ENCODE peak calls at places on chromosomes 5 and 9, in ten cellular contexts. One of them, this sample, is unnamed.

GRCh38 chr9:32877103-32877502 is 93.8 kb downstream of the TMEM215 start:
- DNase-seq in esophagus squamous epithelium: no peak
- DNase-seq in ovary: no peak
- DNase-seq in tibial nerve: no peak
- DNase-seq in uterus: no peak
- DNase-seq in transverse colon: no peak
- DNase-seq in lower leg skin: no peak
- DNase-seq in gastrocnemius medialis: peak; percentile 45
- DNase-seq in sigmoid colon: no peak
- DNase-seq in HepG2: no peak
- DNase-seq in this sample: no peak

GRCh38 chr5:143206194-143207053 is 197.1 kb downstream of the NR3C1 start:
- DNase-seq in ovary: no peak
- DNase-seq in gastrocnemius medialis: no peak
- DNase-seq in esophagus squamous epithelium: no peak
- DNase-seq in tibial nerve: no peak
- DNase-seq in sigmoid colon: no peak
- DNase-seq in transverse colon: no peak
- DNase-seq in lower leg skin: no peak
- DNase-seq in HepG2: no peak
- DNase-seq in uterus: no peak
- DNase-seq in this sample: no peak

GRCh38 chr9:35864695-35865255 is 5.4 kb downstream of the OR13J1 start:
- DNase-seq in sigmoid colon: no peak
- DNase-seq in uterus: no peak
- DNase-seq in tibial nerve: no peak
- DNase-seq in ovary: no peak
- DNase-seq in esophagus squamous epithelium: no peak
- DNase-seq in transverse colon: no peak
- DNase-seq in lower leg skin: no peak
- DNase-seq in HepG2: no peak
- DNase-seq in gastrocnemius medialis: no peak
- DNase-seq in this sample: no peak

GRCh38 chr9:71806916-71807315 is 38.6 kb upstream of the CEMIP2 start:
- DNase-seq in sigmoid colon: peak; percentile 76
- DNase-seq in transverse colon: peak; percentile 62
- DNase-seq in esophagus squamous epithelium: no peak
- DNase-seq in HepG2: peak; percentile 67
- DNase-seq in gastrocnemius medialis: peak; percentile 63
- DNase-seq in tibial nerve: no peak
- DNase-seq in lower leg skin: peak; percentile 38
- DNase-seq in uterus: peak; percentile 22
- DNase-seq in ovary: no peak
- DNase-seq in this sample: no peak

GRCh38 chr9:124513374-124513994 is 6.3 kb upstream of the NR5A1 start:
- DNase-seq in tibial nerve: no peak
- DNase-seq in sigmoid colon: no peak
- DNase-seq in uterus: no peak
- DNase-seq in transverse colon: no peak
- DNase-seq in lower leg skin: no peak
- DNase-seq in ovary: no peak
- DNase-seq in HepG2: no peak
- DNase-seq in gastrocnemius medialis: no peak
- DNase-seq in esophagus squamous epithelium: no peak
- DNase-seq in this sample: no peak

GRCh38 chr5:14922456-14922855 is 50.9 kb upstream of the ANKH start:
- DNase-seq in tibial nerve: no peak
- DNase-seq in uterus: no peak
- DNase-seq in transverse colon: no peak
- DNase-seq in sigmoid colon: no peak
- DNase-seq in esophagus squamous epithelium: no peak
- DNase-seq in ovary: no peak
- DNase-seq in lower leg skin: no peak
- DNase-seq in gastrocnemius medialis: no peak
- DNase-seq in HepG2: no peak
- DNase-seq in this sample: no peak

GRCh38 chr5:24401767-24402166 is 243.0 kb downstream of the CDH10 start:
- DNase-seq in transverse colon: no peak
- DNase-seq in lower leg skin: no peak
- DNase-seq in uterus: no peak
- DNase-seq in sigmoid colon: no peak
- DNase-seq in ovary: no peak
- DNase-seq in tibial nerve: no peak
- DNase-seq in esophagus squamous epithelium: no peak
- DNase-seq in HepG2: no peak
- DNase-seq in gastrocnemius medialis: no peak
- DNase-seq in this sample: no peak

GRCh38 chr9:111175350-111175749 is 137.1 kb upstream of the LPAR1 start:
- DNase-seq in esophagus squamous epithelium: no peak
- DNase-seq in tibial nerve: no peak
- DNase-seq in HepG2: no peak
- DNase-seq in uterus: no peak
- DNase-seq in gastrocnemius medialis: no peak
- DNase-seq in sigmoid colon: no peak
- DNase-seq in ovary: no peak
- DNase-seq in transverse colon: no peak
- DNase-seq in lower leg skin: no peak
- DNase-seq in this sample: no peak

GRCh38 chr5:78497573-78498533 is 137.4 kb downstream of the SCAMP1 start:
- DNase-seq in sigmoid colon: no peak
- DNase-seq in esophagus squamous epithelium: no peak
- DNase-seq in ovary: no peak
- DNase-seq in uterus: no peak
- DNase-seq in tibial nerve: no peak
- DNase-seq in gastrocnemius medialis: peak; percentile 52
- DNase-seq in lower leg skin: no peak
- DNase-seq in HepG2: no peak
- DNase-seq in transverse colon: no peak
- DNase-seq in this sample: no peak

GRCh38 chr5:43303242-43303641 is 10.0 kb downstream of the HMGCS1 start:
- DNase-seq in lower leg skin: no peak
- DNase-seq in esophagus squamous epithelium: no peak
- DNase-seq in HepG2: no peak
- DNase-seq in sigmoid colon: no peak
- DNase-seq in gastrocnemius medialis: no peak
- DNase-seq in transverse colon: no peak
- DNase-seq in ovary: no peak
- DNase-seq in uterus: no peak
- DNase-seq in tibial nerve: no peak
- DNase-seq in this sample: no peak

GRCh38 chr9:103399535-103399934 is 404.4 kb downstream of the CYLC2 start:
- DNase-seq in lower leg skin: no peak
- DNase-seq in gastrocnemius medialis: no peak
- DNase-seq in esophagus squamous epithelium: no peak
- DNase-seq in transverse colon: no peak
- DNase-seq in uterus: no peak
- DNase-seq in sigmoid colon: no peak
- DNase-seq in ovary: no peak
- DNase-seq in HepG2: no peak
- DNase-seq in tibial nerve: no peak
- DNase-seq in this sample: no peak

GRCh38 chr5:87410941-87411340 is 1.8 kb downstream of the CCNH start:
- DNase-seq in HepG2: no peak
- DNase-seq in gastrocnemius medialis: no peak
- DNase-seq in tibial nerve: no peak
- DNase-seq in ovary: no peak
- DNase-seq in esophagus squamous epithelium: no peak
- DNase-seq in transverse colon: no peak
- DNase-seq in lower leg skin: no peak
- DNase-seq in sigmoid colon: no peak
- DNase-seq in uterus: no peak
- DNase-seq in this sample: no peak

GRCh38 chr9:16385590-16386578 is 484.6 kb downstream of the BNC2 start:
- DNase-seq in uterus: no peak
- DNase-seq in lower leg skin: peak; percentile 57
- DNase-seq in transverse colon: no peak
- DNase-seq in HepG2: no peak
- DNase-seq in esophagus squamous epithelium: no peak
- DNase-seq in tibial nerve: no peak
- DNase-seq in ovary: no peak
- DNase-seq in gastrocnemius medialis: peak; percentile 17
- DNase-seq in sigmoid colon: no peak
- DNase-seq in this sample: no peak

GRCh38 chr9:2879803-2880202 is 35.9 kb upstream of the PUM3 start:
- DNase-seq in transverse colon: no peak
- DNase-seq in lower leg skin: no peak
- DNase-seq in sigmoid colon: no peak
- DNase-seq in tibial nerve: no peak
- DNase-seq in ovary: no peak
- DNase-seq in uterus: no peak
- DNase-seq in HepG2: no peak
- DNase-seq in esophagus squamous epithelium: no peak
- DNase-seq in gastrocnemius medialis: no peak
- DNase-seq in this sample: no peak

DNA sequence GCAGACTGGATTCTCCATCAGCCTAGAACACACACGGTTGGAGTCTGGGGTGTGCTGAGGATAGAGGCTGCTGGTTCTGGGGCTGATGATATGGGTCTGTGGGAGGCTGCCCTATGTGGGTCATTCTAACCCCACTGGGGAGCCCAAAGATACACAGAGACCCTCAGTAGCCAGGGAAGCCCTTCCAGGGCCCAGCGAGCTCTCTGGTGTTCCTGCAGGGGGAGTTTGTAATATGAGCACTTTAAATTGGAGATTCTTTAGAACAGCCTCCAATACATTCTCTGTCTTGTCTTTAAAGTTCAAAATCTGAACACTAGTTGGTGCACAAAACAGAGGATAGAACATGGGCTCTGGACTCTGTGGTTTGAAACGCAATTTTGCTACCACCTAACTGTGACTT is 2.4 kb downstream of the ACTL7A start:
- DNase-seq in HepG2: peak; percentile 29
- DNase-seq in lower leg skin: no peak
- DNase-seq in tibial nerve: no peak
- DNase-seq in uterus: no peak
- DNase-seq in gastrocnemius medialis: no peak
- DNase-seq in esophagus squamous epithelium: no peak
- DNase-seq in sigmoid colon: no peak
- DNase-seq in transverse colon: no peak
- DNase-seq in ovary: no peak
- DNase-seq in this sample: no peak
- TF ChIP-seq CTCF in HepG2: peak; percentile 24
- TF ChIP-seq CTCF in lower leg skin: no peak
- TF ChIP-seq CTCF in tibial nerve: no peak
- TF ChIP-seq CTCF in uterus: no peak
- TF ChIP-seq CTCF in gastrocnemius medialis: no peak
- TF ChIP-seq CTCF in esophagus squamous epithelium: no peak
- TF ChIP-seq CTCF in sigmoid colon: no peak
- TF ChIP-seq CTCF in transverse colon: no peak
- TF ChIP-seq CTCF in ovary: no peak
- TF ChIP-seq CTCF in this sample: no peak

GRCh38 chr5:52827815-52828214 is 40.1 kb downstream of the ITGA1 start:
- DNase-seq in lower leg skin: no peak
- DNase-seq in uterus: no peak
- DNase-seq in gastrocnemius medialis: no peak
- DNase-seq in ovary: no peak
- DNase-seq in sigmoid colon: no peak
- DNase-seq in transverse colon: no peak
- DNase-seq in tibial nerve: no peak
- DNase-seq in HepG2: no peak
- DNase-seq in esophagus squamous epithelium: no peak
- DNase-seq in this sample: no peak
- TF ChIP-seq POLR2A in lower leg skin: no peak
- TF ChIP-seq POLR2A in uterus: no peak
- TF ChIP-seq POLR2A in gastrocnemius medialis: no peak
- TF ChIP-seq POLR2A in ovary: no peak
- TF ChIP-seq POLR2A in sigmoid colon: no peak
- TF ChIP-seq POLR2A in transverse colon: no peak
- TF ChIP-seq POLR2A in tibial nerve: no peak
- TF ChIP-seq POLR2A in HepG2: no peak
- TF ChIP-seq POLR2A in esophagus squamous epithelium: no peak
- TF ChIP-seq POLR2A in this sample: no peak

DNA sequence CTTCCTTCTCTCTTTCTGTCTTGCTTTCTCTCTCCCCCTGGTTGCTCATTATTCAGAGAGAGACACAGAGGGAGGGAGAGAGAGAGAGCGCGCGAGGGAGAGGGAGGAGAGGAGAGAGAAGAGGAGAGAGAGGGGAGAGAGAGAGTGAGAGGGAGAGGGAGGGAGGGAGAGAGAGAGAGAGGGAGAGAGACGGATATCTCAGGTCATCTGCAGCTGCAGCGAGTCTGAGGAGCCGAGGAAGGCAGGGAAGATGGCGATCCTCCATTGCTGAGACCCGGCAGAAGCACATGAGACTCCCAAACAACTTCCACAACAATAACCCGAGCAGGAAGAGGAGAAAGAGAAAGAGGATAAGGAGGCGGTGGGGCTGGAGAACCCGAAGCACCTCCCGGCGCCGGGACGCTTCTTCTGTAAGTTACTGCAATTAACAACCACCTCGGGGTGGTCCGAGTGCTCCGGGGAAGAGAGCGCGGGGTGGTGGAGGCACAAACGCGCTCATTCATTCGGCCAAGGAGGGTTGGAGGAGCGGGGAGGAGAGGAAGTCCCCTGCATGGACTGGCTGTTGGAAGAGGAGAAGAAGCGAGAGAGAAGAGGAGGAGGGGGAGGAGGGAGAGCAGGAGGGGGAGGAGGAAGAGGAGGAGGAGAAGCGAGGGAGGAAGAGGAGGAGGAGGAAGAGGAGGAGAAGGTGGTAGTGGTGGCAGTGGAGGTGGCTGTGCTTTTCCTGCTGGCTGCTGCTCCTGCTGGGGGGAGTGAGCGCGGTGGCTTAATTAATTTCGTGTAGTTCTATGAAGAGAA is at the start of gene ZNF462:
- DNase-seq in gastrocnemius medialis: peak; percentile 58
- DNase-seq in sigmoid colon: peak; percentile 81
- DNase-seq in esophagus squamous epithelium: no peak
- DNase-seq in tibial nerve: peak; percentile 27
- DNase-seq in transverse colon: peak; percentile 47
- DNase-seq in ovary: peak; percentile 65
- DNase-seq in uterus: peak; percentile 73
- DNase-seq in HepG2: no peak
- DNase-seq in lower leg skin: no peak
- DNase-seq in this sample: no peak
- TF ChIP-seq CTCF in gastrocnemius medialis: peak; percentile 97
- TF ChIP-seq CTCF in sigmoid colon: peak; percentile 87
- TF ChIP-seq CTCF in esophagus squamous epithelium: peak; percentile 36
- TF ChIP-seq CTCF in tibial nerve: peak; percentile 61
- TF ChIP-seq CTCF in transverse colon: peak; percentile 92
- TF ChIP-seq CTCF in ovary: peak; percentile 100
- TF ChIP-seq CTCF in uterus: peak; percentile 92
- TF ChIP-seq CTCF in HepG2: no peak
- TF ChIP-seq CTCF in lower leg skin: no peak
- TF ChIP-seq CTCF in this sample: no peak

DNA sequence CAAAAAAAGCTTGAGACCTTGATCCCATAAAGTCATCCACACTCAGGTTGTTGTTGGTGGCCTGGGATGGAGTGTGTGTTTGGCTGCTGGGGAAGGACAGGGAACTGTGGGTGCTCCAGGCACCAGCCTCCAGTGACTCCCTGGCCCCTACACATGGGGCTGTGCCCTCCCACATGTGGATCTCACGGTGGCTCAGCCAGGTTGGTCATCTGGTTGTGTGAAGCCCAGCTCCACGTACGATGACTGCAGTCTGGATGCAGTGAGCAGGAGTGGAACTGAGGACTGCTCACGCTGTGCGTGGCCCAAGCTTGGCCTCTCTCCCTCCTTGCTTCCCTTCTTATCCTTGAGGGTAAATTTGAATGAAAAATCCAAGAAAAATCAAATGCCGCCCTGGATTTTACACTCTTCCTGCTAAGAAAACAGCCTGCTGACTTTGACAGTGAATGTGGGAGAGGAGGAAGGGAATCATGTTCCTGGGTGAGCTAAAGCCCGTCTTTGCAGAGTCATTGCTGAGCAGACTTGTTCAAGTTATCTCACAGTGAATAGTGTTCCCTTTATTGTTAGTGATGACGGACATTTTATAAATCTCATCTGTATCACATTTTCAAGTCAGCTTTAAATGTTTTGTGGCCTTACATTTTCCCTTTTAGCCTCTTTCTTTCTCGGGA is 65.1 kb upstream of the CACNA1B start:
- DNase-seq in gastrocnemius medialis: no peak
- DNase-seq in tibial nerve: no peak
- DNase-seq in esophagus squamous epithelium: no peak
- DNase-seq in transverse colon: no peak
- DNase-seq in lower leg skin: no peak
- DNase-seq in sigmoid colon: no peak
- DNase-seq in HepG2: no peak
- DNase-seq in uterus: no peak
- DNase-seq in ovary: no peak
- DNase-seq in this sample: peak; percentile 34
- TF ChIP-seq POLR2A in gastrocnemius medialis: no peak
- TF ChIP-seq POLR2A in tibial nerve: no peak
- TF ChIP-seq POLR2A in esophagus squamous epithelium: no peak
- TF ChIP-seq POLR2A in transverse colon: no peak
- TF ChIP-seq POLR2A in lower leg skin: no peak
- TF ChIP-seq POLR2A in sigmoid colon: no peak
- TF ChIP-seq POLR2A in HepG2: no peak
- TF ChIP-seq POLR2A in uterus: no peak
- TF ChIP-seq POLR2A in ovary: no peak
- TF ChIP-seq POLR2A in this sample: no peak